ENCODE peak calls at places on chromosome 16, in five cellular contexts. U, D, J, Z and R are unnamed samples.

GRCh38 chr16:66502020-66502913 is 47.7 kb downstream of the TK2 start:
- DNase-seq in U (no peak), D (no peak), J (no peak), Z (peak), R (no peak)

GRCh38 chr16:5071681-5072333 is at the start of gene ALG1:
- DNase-seq in U (peak), D (no peak), J (peak), Z (peak), R (peak)

GRCh38 chr16:4160663-4161436 is 44.6 kb upstream of the ADCY9 start:
- DNase-seq in U (no peak), D (no peak), J (no peak), Z (no peak), R (no peak)

GRCh38 chr16:84281077-84281476 is 13.6 kb upstream of the WFDC1 start:
- DNase-seq in U (peak), D (no peak), J (peak), Z (peak), R (peak)

GRCh38 chr16:20898938-20899502 is 1.1 kb downstream of the DCUN1D3 start:
- DNase-seq in U (no peak), D (no peak), J (no peak), Z (peak), R (no peak)

GRCh38 chr16:65070831-65071230 is 51.0 kb downstream of the CDH11 start:
- DNase-seq in U (peak), D (peak), J (no peak), Z (peak), R (peak)

GRCh38 chr16:19135896-19136438 is 22.2 kb downstream of the ITPRIPL2 start:
- DNase-seq in U (peak), D (no peak), J (no peak), Z (peak), R (no peak)

GRCh38 chr16:2092866-2093265 is 42.8 kb downstream of the PKD1 start:
- DNase-seq in U (no peak), D (no peak), J (no peak), Z (no peak), R (no peak)

GRCh38 chr16:88924834-88925539 is 52.0 kb downstream of the CBFA2T3 start:
- DNase-seq in U (peak), D (peak), J (peak), Z (peak), R (no peak)

GRCh38 chr16:85573696-85574641 is 39.2 kb upstream of the GSE1 start:
- DNase-seq in U (no peak), D (no peak), J (no peak), Z (peak), R (no peak)

GRCh38 chr16:3909791-3910583 is 29.5 kb upstream of the CREBBP start:
- DNase-seq in U (no peak), D (no peak), J (peak), Z (no peak), R (no peak)

GRCh38 chr16:4882633-4883285 is 35.5 kb downstream of the UBN1 start:
- DNase-seq in U (peak), D (no peak), J (no peak), Z (peak), R (no peak)

GRCh38 chr16:58124601-58124915 is 4.6 kb downstream of the CFAP20 start:
- DNase-seq in U (peak), D (no peak), J (no peak), Z (peak), R (no peak)

GRCh38 chr16:89599451-89599858 is 14.0 kb upstream of the DPEP1 start:
- DNase-seq in U (peak), D (peak), J (peak), Z (no peak), R (no peak)

GRCh38 chr16:20344630-20345029 is 7.9 kb downstream of the UMOD start:
- DNase-seq in U (no peak), D (no peak), J (no peak), Z (no peak), R (no peak)

GRCh38 chr16:69351309-69352027 is at the start of gene TMED6:
- DNase-seq in U (no peak), D (no peak), J (no peak), Z (no peak), R (no peak)

GRCh38 chr16:87463722-87464690 is 28.8 kb downstream of the ZCCHC14 start:
- DNase-seq in U (peak), D (no peak), J (no peak), Z (peak), R (no peak)

GRCh38 chr16:84911490-84912216 is 91.9 kb downstream of the CRISPLD2 start:
- DNase-seq in U (no peak), D (no peak), J (no peak), Z (no peak), R (no peak)

GRCh38 chr16:56136256-56136655 is 55.0 kb upstream of the GNAO1 start:
- DNase-seq in U (no peak), D (no peak), J (no peak), Z (no peak), R (no peak)

GRCh38 chr16:87098361-87098760 is 218.8 kb downstream of the C16orf95 start:
- DNase-seq in U (no peak), D (no peak), J (no peak), Z (no peak), R (no peak)

GRCh38 chr16:65294154-65294553 is 172.3 kb upstream of the CDH11 start:
- DNase-seq in U (no peak), D (no peak), J (no peak), Z (no peak), R (no peak)

GRCh38 chr16:58088116-58088515 is 41.1 kb downstream of the CFAP20 start:
- DNase-seq in U (no peak), D (no peak), J (no peak), Z (no peak), R (no peak)

GRCh38 chr16:31869511-31870201 is 4.0 kb upstream of the ZNF267 start:
- DNase-seq in U (peak), D (no peak), J (no peak), Z (peak), R (no peak)

GRCh38 chr16:1713331-1713730 is 7.3 kb downstream of the MAPK8IP3 start:
- DNase-seq in U (no peak), D (no peak), J (no peak), Z (no peak), R (no peak)

GRCh38 chr16:12259258-12259657 is 282.7 kb downstream of the SNX29 start:
- DNase-seq in U (no peak), D (no peak), J (no peak), Z (no peak), R (no peak)

GRCh38 chr16:56633535-56633934 is 1.1 kb downstream of the MT1M start:
- DNase-seq in U (no peak), D (no peak), J (no peak), Z (no peak), R (no peak)

GRCh38 chr16:58126451-58126968 is 2.7 kb downstream of the CFAP20 start:
- DNase-seq in U (no peak), D (no peak), J (no peak), Z (no peak), R (no peak)

GRCh38 chr16:48911700-48912099 is 301.7 kb upstream of the N4BP1 start:
- DNase-seq in U (peak), D (no peak), J (peak), Z (peak), R (no peak)

GRCh38 chr16:26344976-26345375 is 653.2 kb downstream of the HS3ST4 start:
- DNase-seq in U (no peak), D (no peak), J (no peak), Z (no peak), R (no peak)

GRCh38 chr16:86609115-86609514 is 30.8 kb downstream of the FOXL1 start:
- DNase-seq in U (no peak), D (no peak), J (no peak), Z (peak), R (no peak)

GRCh38 chr16:19884611-19885455 is at the start of gene GPRC5B:
- DNase-seq in U (peak), D (no peak), J (peak), Z (peak), R (no peak)

GRCh38 chr16:1772362-1772907 is at the start of gene EME2:
- DNase-seq in U (no peak), D (no peak), J (peak), Z (peak), R (peak)

GRCh38 chr16:14198012-14198411 is 126.9 kb downstream of the MRTFB start:
- DNase-seq in U (no peak), D (no peak), J (no peak), Z (no peak), R (no peak)
- H2AFZ ChIP-seq in U (no peak), D (no peak), J (no peak), Z (no peak), R (no peak)

GRCh38 chr16:82628741-82629140 is 2.0 kb downstream of the CDH13 start:
- DNase-seq in U (no peak), D (no peak), J (no peak), Z (no peak), R (no peak)
- H3K9ac ChIP-seq in U (peak), D (no peak), J (no peak), Z (no peak), R (no peak)

DNA sequence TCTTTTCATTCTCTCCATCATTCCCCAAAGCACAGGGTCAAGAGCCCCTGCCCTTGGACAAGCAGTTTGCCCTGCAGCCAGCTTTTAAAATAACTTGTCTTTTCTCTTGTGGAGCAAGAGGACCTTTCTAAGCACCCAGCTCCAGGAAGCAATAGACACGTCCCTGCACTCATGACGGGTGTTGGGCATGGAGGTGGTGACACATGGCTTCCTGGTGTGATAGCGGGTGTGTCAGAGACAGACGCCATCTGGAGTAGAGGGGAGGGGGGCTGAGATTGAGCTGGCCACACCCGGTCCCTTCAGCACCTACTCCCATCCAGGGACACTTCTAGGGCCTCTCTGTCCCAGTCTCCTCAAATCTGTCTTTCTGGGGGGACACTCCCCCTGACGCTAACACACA is 216.4 kb upstream of the IRX3 start:
- DNase-seq in U (no peak), D (no peak), J (no peak), Z (no peak), R (no peak)
- H2AFZ ChIP-seq in U (no peak), D (no peak), J (no peak), Z (no peak), R (no peak)

DNA sequence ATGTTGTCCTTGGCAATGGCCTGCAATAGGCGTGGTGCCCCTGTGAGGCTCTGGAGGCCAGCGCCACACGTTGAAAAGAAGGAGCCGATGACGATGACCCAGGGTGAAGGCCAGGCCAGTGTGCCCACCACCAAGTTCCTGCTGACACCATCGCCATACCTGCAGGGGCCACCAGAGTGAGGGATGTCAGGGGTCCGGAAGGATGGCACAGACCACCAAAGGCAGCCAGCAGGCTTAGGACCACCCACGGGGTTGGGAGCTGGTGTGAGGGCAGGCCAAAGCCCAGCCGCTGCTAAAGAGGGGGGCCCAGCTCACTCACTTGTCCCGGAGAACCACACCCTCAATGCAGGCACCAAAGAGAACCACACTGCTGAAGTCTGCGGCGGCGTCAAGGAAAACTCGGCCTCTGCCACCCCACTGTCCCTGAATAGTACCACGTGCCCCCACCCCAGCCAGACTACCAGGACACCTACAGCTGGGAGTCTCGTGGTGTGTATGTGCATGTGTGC is 6.5 kb upstream of the LCAT start:
- DNase-seq in U (no peak), D (no peak), J (no peak), Z (no peak), R (no peak)
- H3K9ac ChIP-seq in U (no peak), D (no peak), J (no peak), Z (no peak), R (no peak)

GRCh38 chr16:49958474-49958873 is 66.6 kb upstream of the CNEP1R1 start:
- DNase-seq in U (no peak), D (no peak), J (no peak), Z (no peak), R (no peak)
- H2AFZ ChIP-seq in U (no peak), D (peak), J (peak), Z (no peak), R (no peak)

GRCh38 chr16:17471745-17472075 is 950 bp upstream of the XYLT1 start:
- DNase-seq in U (no peak), D (no peak), J (no peak), Z (peak), R (no peak)
- H3K9ac ChIP-seq in U (no peak), D (no peak), J (no peak), Z (no peak), R (no peak)

GRCh38 chr16:47460755-47461597 is at the start of the genes ITFG1 and PHKB:
- DNase-seq in U (peak), D (peak), J (peak), Z (peak), R (peak)

GRCh38 chr16:47467501-47467900 is 6.4 kb downstream of the PHKB start:
- DNase-seq in U (no peak), D (no peak), J (no peak), Z (no peak), R (no peak)

GRCh38 chr16:47461598-47462266 is 601 bp downstream of the PHKB start:
- DNase-seq in U (peak), D (no peak), J (peak), Z (peak), R (no peak)

GRCh38 chr16:47465919-47466630 is 4.9 kb downstream of the PHKB start:
- DNase-seq in U (no peak), D (no peak), J (no peak), Z (no peak), R (no peak)

DNA sequence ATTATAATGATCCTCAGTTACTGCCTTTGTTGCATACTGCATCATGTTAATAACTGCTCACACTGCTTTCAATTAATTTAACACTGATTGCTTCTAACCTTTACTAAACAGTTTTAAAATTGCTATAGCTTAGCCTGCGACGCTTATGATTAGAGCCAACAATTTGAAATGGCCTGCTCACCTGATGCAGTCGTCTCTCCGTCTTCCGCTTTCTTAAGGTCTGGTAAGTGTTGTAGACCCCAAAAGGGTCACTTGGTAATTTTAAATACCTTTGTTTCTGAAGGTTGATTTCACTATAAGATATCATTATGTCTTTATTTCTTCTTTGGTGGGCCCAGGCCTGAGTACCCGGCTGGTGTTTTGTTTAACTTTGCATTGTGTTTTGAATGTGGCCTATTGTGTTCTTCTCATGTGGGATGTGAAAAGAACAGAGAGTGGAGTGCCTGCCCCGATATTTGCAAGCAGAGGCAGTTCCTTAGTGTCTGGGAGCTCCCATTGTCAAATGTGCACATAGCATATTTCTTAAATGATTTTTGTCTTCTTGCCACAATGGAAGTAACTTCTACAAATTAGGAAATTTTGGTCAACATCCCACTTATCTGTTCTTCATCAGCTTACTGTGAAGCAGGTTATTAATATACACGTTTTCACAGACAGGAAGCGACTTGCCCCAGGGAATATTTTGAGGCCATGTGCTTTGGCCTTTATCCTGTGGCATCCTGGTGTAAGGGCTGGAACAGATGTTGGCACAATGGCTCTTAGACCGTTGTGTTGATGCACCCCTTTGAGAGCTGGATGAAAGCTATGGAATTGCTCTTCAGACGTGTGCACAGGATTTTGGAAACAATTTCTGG is 2.9 kb downstream of the PHKB start:
- DNase-seq in U (no peak), D (no peak), J (peak), Z (no peak), R (no peak)
- H2AFZ ChIP-seq in U (no peak), D (no peak), J (no peak), Z (no peak), R (peak)

GRCh38 chr16:78258651-78259050 is 159.2 kb downstream of the WWOX start:
- DNase-seq in U (no peak), D (no peak), J (no peak), Z (no peak), R (no peak)
- H3K9ac ChIP-seq in U (no peak), D (no peak), J (no peak), Z (no peak), R (no peak)

DNA sequence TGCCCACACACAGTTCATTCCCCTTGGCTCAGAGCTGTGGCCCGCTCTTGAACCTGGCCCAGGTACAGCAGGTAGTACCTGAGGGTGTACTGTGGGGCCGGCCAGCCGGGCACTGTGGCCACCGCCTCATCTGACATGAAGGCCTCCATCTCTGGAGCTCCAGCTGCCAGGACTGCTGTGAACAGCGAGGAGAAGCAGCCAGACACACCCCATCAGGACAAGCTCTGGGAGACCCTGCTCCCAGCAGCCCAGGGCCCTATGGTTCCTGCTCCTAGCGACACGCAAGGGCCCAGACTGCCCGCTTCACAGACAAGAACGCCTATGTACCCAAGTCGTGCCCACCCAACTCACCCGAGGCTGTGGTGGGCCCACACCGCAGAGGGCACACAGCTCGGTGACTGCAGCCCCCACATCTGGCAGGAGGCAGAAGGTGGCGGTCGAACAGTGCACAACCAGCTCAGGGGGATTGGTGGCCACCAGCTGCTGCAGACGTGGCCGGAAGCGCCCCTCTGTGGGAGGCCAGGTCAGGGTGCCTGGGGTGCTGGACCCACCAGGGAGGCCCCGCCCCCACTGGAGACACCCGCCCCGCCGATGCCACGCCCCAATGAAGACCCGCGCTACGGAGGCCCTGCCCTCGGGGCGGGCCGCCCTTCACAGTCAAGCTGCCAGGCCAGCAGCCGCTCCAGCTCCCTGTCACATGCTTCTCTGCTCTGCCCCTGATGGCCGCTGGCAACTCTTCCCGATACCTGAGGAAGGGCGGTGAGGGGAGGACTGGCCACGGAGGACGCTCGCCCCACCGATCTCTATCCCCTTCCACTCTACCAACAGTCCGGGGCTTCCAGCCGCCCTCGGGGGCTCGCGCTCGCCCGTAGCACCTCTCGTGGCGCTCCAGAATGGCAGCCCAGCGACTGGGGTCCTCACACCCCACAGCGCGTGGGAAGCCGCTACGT is 1.1 kb upstream of the STUB1 start:
- DNase-seq in U (peak), D (no peak), J (peak), Z (peak), R (peak)
- H2AFZ ChIP-seq in U (no peak), D (no peak), J (peak), Z (peak), R (peak)

DNA sequence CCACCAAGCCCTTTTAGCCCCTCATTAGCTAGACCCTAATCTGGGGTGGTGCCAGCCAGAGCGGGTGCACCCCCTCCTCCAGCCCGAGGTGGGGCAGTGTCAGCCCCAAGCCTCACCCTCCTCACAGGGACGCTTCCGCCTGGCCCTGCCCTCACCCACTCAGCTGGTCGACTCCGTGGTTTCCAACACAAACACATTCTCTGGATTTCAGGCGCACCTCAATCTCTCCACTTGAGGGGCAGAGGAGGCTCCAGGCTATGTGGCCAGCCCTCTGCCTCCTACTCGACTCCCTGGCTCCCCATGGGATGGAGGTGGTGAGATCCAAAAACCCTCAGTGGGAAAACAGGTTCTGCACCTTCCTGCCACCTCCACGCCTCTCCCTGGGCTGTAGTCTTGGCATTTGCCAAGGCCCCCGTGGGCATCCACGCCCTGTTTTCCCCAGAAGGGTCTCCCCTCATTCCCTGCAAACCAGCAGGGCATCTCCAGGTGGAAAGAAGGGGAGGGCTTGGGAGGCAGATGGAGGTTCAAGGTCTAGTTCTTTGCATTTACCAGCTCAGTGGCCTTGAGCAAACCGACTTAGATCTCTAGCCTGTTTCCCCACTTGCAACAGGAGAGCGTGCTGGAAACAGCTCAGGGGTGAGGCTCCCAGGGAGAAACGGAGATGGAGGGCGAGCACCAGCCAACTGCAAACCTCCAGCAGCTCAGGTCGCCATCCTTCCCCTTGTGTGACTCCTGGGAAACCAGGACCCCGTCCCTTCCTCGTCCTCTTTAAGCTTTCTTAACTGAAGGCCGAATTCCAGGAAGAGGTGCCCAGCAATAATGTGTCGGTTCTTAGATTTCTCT is 1.7 kb downstream of the EMP2 start:
- DNase-seq in U (peak), D (no peak), J (no peak), Z (no peak), R (no peak)
- H3K9ac ChIP-seq in U (peak), D (no peak), J (no peak), Z (no peak), R (peak)